ENCODE peak calls at places on chromosomes 7 and 10, in six cellular contexts. One of them, this sample, is unnamed.

GRCh38 chr10:113665806-113666354 is 2.0 kb upstream of the NRAP start:
- DNase-seq in mammary epithelial cell: peak; percentile 68
- DNase-seq in GM06990: no peak
- DNase-seq in skeletal muscle cell: peak; percentile 62
- DNase-seq in ovary: no peak
- DNase-seq in Peyer's patch: no peak
- DNase-seq in this sample: no peak

GRCh38 chr7:130988443-130988842 is 254.4 kb upstream of the KLF14 start:
- DNase-seq in mammary epithelial cell: no peak
- DNase-seq in ovary: no peak
- DNase-seq in Peyer's patch: no peak
- DNase-seq in GM06990: no peak
- DNase-seq in skeletal muscle cell: no peak
- DNase-seq in this sample: no peak

GRCh38 chr7:143728333-143728862 is 29.1 kb downstream of the CTAGE6 start:
- DNase-seq in Peyer's patch: no peak
- DNase-seq in mammary epithelial cell: no peak
- DNase-seq in GM06990: no peak
- DNase-seq in skeletal muscle cell: no peak
- DNase-seq in ovary: no peak
- DNase-seq in this sample: no peak

GRCh38 chr10:28533315-28533564 is 322 bp downstream of the WAC start:
- DNase-seq in Peyer's patch: no peak
- DNase-seq in ovary: no peak
- DNase-seq in mammary epithelial cell: no peak
- DNase-seq in skeletal muscle cell: no peak
- DNase-seq in GM06990: no peak
- DNase-seq in this sample: no peak

GRCh38 chr7:41630741-41631140 is 72.1 kb downstream of the INHBA start:
- DNase-seq in Peyer's patch: no peak
- DNase-seq in mammary epithelial cell: peak; percentile 6
- DNase-seq in ovary: no peak
- DNase-seq in skeletal muscle cell: no peak
- DNase-seq in GM06990: peak; percentile 9
- DNase-seq in this sample: no peak

GRCh38 chr10:101055416-101055815 is 6.4 kb upstream of the KAZALD1 start:
- DNase-seq in ovary: no peak
- DNase-seq in Peyer's patch: no peak
- DNase-seq in GM06990: no peak
- DNase-seq in mammary epithelial cell: no peak
- DNase-seq in skeletal muscle cell: no peak
- DNase-seq in this sample: no peak

GRCh38 chr7:47420117-47420780 is 161.7 kb downstream of the TNS3 start:
- DNase-seq in mammary epithelial cell: no peak
- DNase-seq in Peyer's patch: no peak
- DNase-seq in ovary: no peak
- DNase-seq in GM06990: no peak
- DNase-seq in skeletal muscle cell: no peak
- DNase-seq in this sample: no peak

GRCh38 chr10:119250641-119251314 is 43.4 kb downstream of the GRK5 start:
- DNase-seq in skeletal muscle cell: peak; percentile 54
- DNase-seq in GM06990: no peak
- DNase-seq in ovary: no peak
- DNase-seq in mammary epithelial cell: peak; percentile 71
- DNase-seq in Peyer's patch: no peak
- DNase-seq in this sample: no peak

GRCh38 chr7:126449621-126450268 is 803.0 kb downstream of the GRM8 start:
- DNase-seq in GM06990: no peak
- DNase-seq in ovary: no peak
- DNase-seq in Peyer's patch: no peak
- DNase-seq in mammary epithelial cell: no peak
- DNase-seq in skeletal muscle cell: no peak
- DNase-seq in this sample: no peak

GRCh38 chr7:26198133-26198780 is 2.3 kb downstream of the HNRNPA2B1 start:
- DNase-seq in Peyer's patch: no peak
- DNase-seq in skeletal muscle cell: no peak
- DNase-seq in GM06990: no peak
- DNase-seq in mammary epithelial cell: no peak
- DNase-seq in ovary: no peak
- DNase-seq in this sample: no peak

GRCh38 chr10:122730238-122730637 is 30.6 kb upstream of the C10orf120 start:
- DNase-seq in skeletal muscle cell: no peak
- DNase-seq in mammary epithelial cell: no peak
- DNase-seq in Peyer's patch: no peak
- DNase-seq in ovary: no peak
- DNase-seq in GM06990: no peak
- DNase-seq in this sample: no peak

GRCh38 chr7:111091623-111092370 is 870 bp downstream of the LRRN3 start:
- DNase-seq in Peyer's patch: no peak
- DNase-seq in GM06990: no peak
- DNase-seq in skeletal muscle cell: no peak
- DNase-seq in ovary: no peak
- DNase-seq in mammary epithelial cell: no peak
- DNase-seq in this sample: no peak

GRCh38 chr10:42989481-42989921 is 87.4 kb upstream of the RET start:
- DNase-seq in skeletal muscle cell: no peak
- DNase-seq in Peyer's patch: no peak
- DNase-seq in mammary epithelial cell: no peak
- DNase-seq in GM06990: no peak
- DNase-seq in ovary: no peak
- DNase-seq in this sample: no peak

GRCh38 chr7:151381083-151381332 is 28.8 kb downstream of the WDR86 start:
- DNase-seq in mammary epithelial cell: no peak
- DNase-seq in GM06990: no peak
- DNase-seq in Peyer's patch: no peak
- DNase-seq in ovary: no peak
- DNase-seq in skeletal muscle cell: no peak
- DNase-seq in this sample: no peak

GRCh38 chr7:149285581-149285975 is 23.6 kb downstream of the ZNF783 start:
- DNase-seq in mammary epithelial cell: no peak
- DNase-seq in ovary: peak; percentile 32
- DNase-seq in skeletal muscle cell: no peak
- DNase-seq in Peyer's patch: peak; percentile 60
- DNase-seq in GM06990: no peak
- DNase-seq in this sample: no peak

GRCh38 chr7:41825927-41826480 is 123.1 kb upstream of the INHBA start:
- DNase-seq in mammary epithelial cell: no peak
- DNase-seq in Peyer's patch: no peak
- DNase-seq in GM06990: no peak
- DNase-seq in ovary: no peak
- DNase-seq in skeletal muscle cell: no peak
- DNase-seq in this sample: no peak

GRCh38 chr7:129091484-129092002 is 36.6 kb upstream of the TNPO3 start:
- DNase-seq in GM06990: peak; percentile 82
- DNase-seq in skeletal muscle cell: no peak
- DNase-seq in ovary: peak; percentile 56
- DNase-seq in Peyer's patch: peak; percentile 95
- DNase-seq in mammary epithelial cell: peak; percentile 52
- DNase-seq in this sample: peak; percentile 78

GRCh38 chr10:100148353-100149211 is 37.2 kb downstream of the ERLIN1 start:
- DNase-seq in GM06990: peak; percentile 57
- DNase-seq in mammary epithelial cell: peak; percentile 99
- DNase-seq in Peyer's patch: no peak
- DNase-seq in ovary: no peak
- DNase-seq in skeletal muscle cell: peak; percentile 13
- DNase-seq in this sample: no peak

GRCh38 chr7:44309271-44310091 is 15.9 kb downstream of the CAMK2B start:
- DNase-seq in mammary epithelial cell: no peak
- DNase-seq in GM06990: peak; percentile 46
- DNase-seq in skeletal muscle cell: peak; percentile 11
- DNase-seq in ovary: peak; percentile 67
- DNase-seq in Peyer's patch: peak; percentile 62
- DNase-seq in this sample: no peak

GRCh38 chr10:100847440-100847839 is 65.3 kb upstream of the SLF2 start:
- DNase-seq in skeletal muscle cell: no peak
- DNase-seq in mammary epithelial cell: peak; percentile 68
- DNase-seq in GM06990: no peak
- DNase-seq in Peyer's patch: no peak
- DNase-seq in ovary: no peak
- DNase-seq in this sample: no peak

GRCh38 chr10:536371-536925 is 153.0 kb downstream of the DIP2C start:
- DNase-seq in skeletal muscle cell: no peak
- DNase-seq in GM06990: no peak
- DNase-seq in Peyer's patch: no peak
- DNase-seq in mammary epithelial cell: no peak
- DNase-seq in ovary: no peak
- DNase-seq in this sample: peak; percentile 58

GRCh38 chr7:48875300-48875916 is 48.9 kb upstream of the CDC14C start:
- DNase-seq in Peyer's patch: no peak
- DNase-seq in GM06990: no peak
- DNase-seq in mammary epithelial cell: peak; percentile 41
- DNase-seq in ovary: no peak
- DNase-seq in skeletal muscle cell: no peak
- DNase-seq in this sample: no peak

GRCh38 chr7:157416011-157416410 is 79.2 kb downstream of the DNAJB6 start:
- DNase-seq in GM06990: no peak
- DNase-seq in Peyer's patch: no peak
- DNase-seq in skeletal muscle cell: no peak
- DNase-seq in ovary: no peak
- DNase-seq in mammary epithelial cell: no peak
- DNase-seq in this sample: no peak
- H3K4me3 ChIP-seq in GM06990: no peak overlapping the region
- H3K4me3 ChIP-seq in Peyer's patch: no peak overlapping the region
- H3K4me3 ChIP-seq in skeletal muscle cell: no peak overlapping the region
- H3K4me3 ChIP-seq in ovary: no peak overlapping the region
- H3K4me3 ChIP-seq in mammary epithelial cell: no peak overlapping the region
- H3K4me3 ChIP-seq in this sample: no peak overlapping the region

GRCh38 chr10:75410135-75410787 is 8.7 kb upstream of the ZNF503 start:
- DNase-seq in Peyer's patch: no peak
- DNase-seq in skeletal muscle cell: no peak
- DNase-seq in GM06990: no peak
- DNase-seq in mammary epithelial cell: no peak
- DNase-seq in ovary: peak; percentile 34
- DNase-seq in this sample: no peak

GRCh38 chr10:75407296-75407715 is 5.7 kb upstream of the ZNF503 start:
- DNase-seq in Peyer's patch: no peak
- DNase-seq in skeletal muscle cell: no peak
- DNase-seq in GM06990: no peak
- DNase-seq in mammary epithelial cell: peak; percentile 66
- DNase-seq in ovary: peak; percentile 25
- DNase-seq in this sample: no peak

GRCh38 chr10:75408512-75408881 is 6.9 kb upstream of the ZNF503 start:
- DNase-seq in skeletal muscle cell: no peak
- DNase-seq in GM06990: no peak
- DNase-seq in mammary epithelial cell: no peak
- DNase-seq in ovary: peak; percentile 54
- DNase-seq in Peyer's patch: no peak
- DNase-seq in this sample: peak; percentile 71

GRCh38 chr10:75407716-75408511 is 6.3 kb upstream of the ZNF503 start:
- DNase-seq in mammary epithelial cell: peak; percentile 63
- DNase-seq in skeletal muscle cell: no peak
- DNase-seq in GM06990: peak; percentile 16
- DNase-seq in ovary: peak; percentile 53
- DNase-seq in Peyer's patch: no peak
- DNase-seq in this sample: peak; percentile 63

DNA sequence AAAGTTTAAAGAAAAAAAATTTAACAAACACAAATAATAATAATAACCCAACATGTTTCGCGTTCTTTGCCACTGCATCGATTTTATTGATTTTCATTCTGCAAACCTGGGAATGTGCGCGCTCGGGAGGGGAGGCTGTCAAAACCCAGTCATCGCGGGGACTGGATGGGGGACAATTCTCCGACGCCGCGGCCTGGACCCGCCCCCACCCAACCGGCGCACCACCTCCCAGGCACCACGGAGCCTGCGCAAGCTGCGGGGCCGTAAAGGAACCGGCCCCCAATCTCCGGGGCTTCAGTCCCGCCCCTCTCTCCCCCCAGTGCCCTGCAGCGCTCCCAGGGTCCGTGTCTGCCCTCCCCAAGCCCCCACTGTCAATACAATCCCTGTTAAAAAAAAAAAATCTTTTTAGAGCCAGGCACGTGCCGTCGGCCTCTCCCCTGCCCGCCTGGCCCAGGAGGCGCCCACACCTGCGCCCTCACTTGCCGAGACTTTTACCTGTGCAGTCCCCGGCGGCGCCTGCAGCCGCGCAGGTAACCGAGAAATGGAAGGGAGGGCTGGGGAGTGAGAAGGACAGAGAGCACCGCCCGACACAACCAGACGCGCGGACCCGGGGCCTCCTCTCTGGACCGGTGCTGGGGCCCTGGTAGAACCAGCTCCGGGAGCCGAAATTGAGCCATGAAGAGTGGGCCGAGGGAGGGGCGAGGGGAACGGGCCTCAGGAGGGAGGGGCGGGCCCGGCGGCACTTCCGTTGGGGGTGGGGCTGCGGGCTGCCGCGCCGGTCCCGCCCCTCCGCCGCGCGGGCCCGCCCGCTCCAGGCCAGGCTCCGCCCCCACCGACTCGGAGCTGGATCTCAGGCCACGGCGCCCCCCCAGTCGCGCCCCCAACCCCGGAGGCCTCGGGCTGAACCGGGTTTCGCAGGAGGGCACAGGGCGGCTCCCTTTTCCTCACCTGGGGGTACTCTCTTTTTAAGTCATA is 7.6 kb upstream of the ZNF503 start:
- DNase-seq in ovary: peak; percentile 85
- DNase-seq in Peyer's patch: peak; percentile 77
- DNase-seq in mammary epithelial cell: peak; percentile 81
- DNase-seq in skeletal muscle cell: no peak
- DNase-seq in GM06990: peak; percentile 31
- DNase-seq in this sample: peak; percentile 75
- H3K4me3 ChIP-seq in ovary: peak overlapping the region; percentile 83
- H3K4me3 ChIP-seq in Peyer's patch: peak overlapping the region; percentile 49
- H3K4me3 ChIP-seq in mammary epithelial cell: peak overlapping the region; percentile 82
- H3K4me3 ChIP-seq in skeletal muscle cell: peak overlapping the region; percentile 65
- H3K4me3 ChIP-seq in GM06990: peak overlapping the region; percentile 46
- H3K4me3 ChIP-seq in this sample: peak overlapping the region; percentile 77

DNA sequence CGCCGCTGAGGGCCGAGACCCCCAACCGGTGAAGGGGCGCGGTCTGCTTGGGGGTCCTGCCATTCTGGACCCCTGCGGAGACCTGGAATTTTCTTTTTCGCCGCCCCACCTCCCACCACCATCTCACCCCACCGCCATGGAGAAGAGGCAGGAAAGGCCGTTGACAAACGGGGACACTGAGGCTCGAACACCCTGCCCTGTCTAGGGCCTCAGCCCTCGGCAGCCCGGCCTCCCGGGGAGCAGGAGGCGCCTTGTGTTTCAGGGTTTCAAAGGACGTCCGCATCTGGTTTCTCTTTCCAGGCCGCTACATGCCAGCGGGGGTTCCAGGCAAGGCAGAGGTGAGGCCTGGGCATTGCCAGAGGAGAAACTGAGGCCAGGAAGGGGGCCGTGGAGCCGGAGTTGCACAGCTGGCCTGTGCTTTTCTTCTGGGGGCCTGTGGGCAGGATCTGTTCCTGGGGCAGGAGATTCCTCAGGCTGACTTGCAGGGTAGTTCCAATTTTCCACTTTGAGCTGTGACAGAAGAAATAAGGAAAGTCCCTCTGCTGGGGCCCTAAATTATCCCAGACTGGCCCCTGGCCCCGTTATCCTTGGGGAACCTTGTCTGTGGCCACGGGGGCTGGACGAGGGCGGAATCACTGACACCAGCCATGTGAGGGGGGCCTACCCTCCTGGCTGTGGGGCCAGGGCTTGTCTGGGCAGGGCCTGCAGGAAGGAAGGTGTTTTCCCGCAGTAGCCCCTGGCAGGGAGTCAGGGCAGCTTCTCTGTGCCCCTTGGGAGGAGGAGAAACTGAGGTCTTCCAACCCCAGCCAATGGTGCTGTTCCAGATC is 873 bp upstream of the MICALL2 start:
- DNase-seq in ovary: no peak
- DNase-seq in mammary epithelial cell: peak; percentile 43
- DNase-seq in skeletal muscle cell: no peak
- DNase-seq in Peyer's patch: peak; percentile 63
- DNase-seq in GM06990: no peak
- DNase-seq in this sample: peak; percentile 46
- H3K4me3 ChIP-seq in ovary: peak overlapping the region; percentile 54
- H3K4me3 ChIP-seq in mammary epithelial cell: peak overlapping the region; percentile 16
- H3K4me3 ChIP-seq in skeletal muscle cell: peak overlapping the region; percentile 52
- H3K4me3 ChIP-seq in Peyer's patch: peak overlapping the region; percentile 89
- H3K4me3 ChIP-seq in GM06990: peak overlapping the region; percentile 56
- H3K4me3 ChIP-seq in this sample: peak overlapping the region; percentile 86

GRCh38 chr7:117285821-117286220 is 37.0 kb downstream of the WNT2 start:
- DNase-seq in GM06990: no peak
- DNase-seq in ovary: no peak
- DNase-seq in Peyer's patch: no peak
- DNase-seq in skeletal muscle cell: no peak
- DNase-seq in mammary epithelial cell: no peak
- DNase-seq in this sample: no peak
- H3K4me3 ChIP-seq in GM06990: no peak overlapping the region
- H3K4me3 ChIP-seq in ovary: no peak overlapping the region
- H3K4me3 ChIP-seq in Peyer's patch: no peak overlapping the region
- H3K4me3 ChIP-seq in skeletal muscle cell: no peak overlapping the region
- H3K4me3 ChIP-seq in mammary epithelial cell: no peak overlapping the region
- H3K4me3 ChIP-seq in this sample: no peak overlapping the region

This sample was measured in tibial artery.